ENCODE peak calls at places on chromosomes 12 and 14, in eight cellular contexts. H is spleen, O is K562, S is GM23338, L is Karpas-422, K is cardiac muscle cell, B is tibial nerve, A is A549. R is an unnamed sample. For H3K4me1, the result is how much of the 10 kb centered on the place peaks cover.

GRCh38 chr12:24565300-24565699 is 383.6 kb downstream of the BCAT1 start:
- DNase-seq in K (no peak), A (no peak), O (no peak), S (peak), L (no peak), B (no peak), H (no peak), R (no peak)

GRCh38 chr12:14213542-14213941 is 151.9 kb upstream of the ATF7IP start:
- DNase-seq in H (no peak), O (no peak), B (no peak), L (no peak), K (no peak), S (no peak), A (no peak), R (no peak)

GRCh38 chr12:12735301-12735700 is 18.1 kb downstream of the CDKN1B start:
- DNase-seq in S (no peak), K (peak), H (no peak), A (no peak), O (no peak), B (no peak), L (no peak), R (no peak)

GRCh38 chr12:130401703-130402102 is 64.0 kb downstream of the PIWIL1 start:
- DNase-seq in B (no peak), K (no peak), S (peak), A (peak), L (peak), O (no peak), H (no peak), R (no peak)

GRCh38 chr14:19800282-19801117 is 3.1 kb upstream of the OR4N2 start:
- DNase-seq in B (no peak), H (peak), L (no peak), S (no peak), K (no peak), A (no peak), O (no peak), R (no peak)

GRCh38 chr12:124914392-124915248 is at the start of gene UBC:
- DNase-seq in H (peak), A (no peak), O (peak), S (peak), K (peak), B (peak), L (peak), R (no peak)

GRCh38 chr14:95895720-95896119 is 19.1 kb downstream of the TUNAR start:
- DNase-seq in B (no peak), K (no peak), A (peak), O (peak), S (peak), L (peak), H (no peak), R (no peak)

GRCh38 chr14:99632410-99633035 is 12.4 kb upstream of the HHIPL1 start:
- DNase-seq in A (no peak), O (no peak), S (no peak), L (peak), K (no peak), B (no peak), H (no peak), R (no peak)

GRCh38 chr12:115375188-115375991 is 691.4 kb upstream of the TBX3 start:
- DNase-seq in S (no peak), K (peak), L (no peak), A (no peak), O (no peak), H (no peak), B (no peak), R (no peak)

GRCh38 chr12:75852143-75852542 is 179.4 kb downstream of the PHLDA1 start:
- DNase-seq in O (no peak), L (no peak), A (no peak), K (no peak), S (no peak), B (no peak), H (no peak), R (no peak)

GRCh38 chr12:127381043-127381668 is 885.8 kb upstream of the TMEM132C start:
- DNase-seq in H (no peak), B (no peak), L (no peak), O (peak), A (peak), K (peak), S (peak), R (no peak)

GRCh38 chr12:114409796-114410520 is 4.0 kb upstream of the TBX5 start:
- DNase-seq in S (no peak), K (no peak), B (no peak), O (no peak), H (no peak), A (no peak), L (no peak), R (no peak)

GRCh38 chr14:100246809-100247428 is 8.0 kb downstream of the YY1 start:
- DNase-seq in B (no peak), A (peak), O (peak), K (peak), H (no peak), S (peak), L (peak), R (no peak)

GRCh38 chr12:89263153-89263552 is 89.1 kb downstream of the DUSP6 start:
- DNase-seq in L (no peak), K (no peak), O (no peak), B (no peak), S (no peak), H (no peak), A (no peak), R (no peak)

GRCh38 chr14:96502621-96503251 is 554 bp downstream of the PAPOLA start:
- DNase-seq in L (peak), S (peak), B (no peak), A (peak), K (peak), H (peak), O (peak), R (no peak)

GRCh38 chr14:91252901-91253794 is 8.6 kb upstream of the GPR68 start:
- DNase-seq in A (peak), H (peak), B (no peak), L (no peak), K (no peak), O (peak), S (peak), R (no peak)

GRCh38 chr14:76763362-76764041 is 2.2 kb downstream of the VASH1 start:
- DNase-seq in A (no peak), L (no peak), O (no peak), K (no peak), H (peak), B (no peak), S (no peak), R (no peak)

GRCh38 chr14:73944432-73945158 is 5.3 kb downstream of the FAM161B start:
- DNase-seq in H (no peak), K (no peak), A (no peak), S (no peak), O (no peak), B (no peak), L (no peak), R (no peak)

GRCh38 chr12:106179086-106179485 is 40.3 kb upstream of the NUAK1 start:
- DNase-seq in H (no peak), A (no peak), S (no peak), O (no peak), B (peak), L (no peak), K (no peak), R (no peak)

DNA sequence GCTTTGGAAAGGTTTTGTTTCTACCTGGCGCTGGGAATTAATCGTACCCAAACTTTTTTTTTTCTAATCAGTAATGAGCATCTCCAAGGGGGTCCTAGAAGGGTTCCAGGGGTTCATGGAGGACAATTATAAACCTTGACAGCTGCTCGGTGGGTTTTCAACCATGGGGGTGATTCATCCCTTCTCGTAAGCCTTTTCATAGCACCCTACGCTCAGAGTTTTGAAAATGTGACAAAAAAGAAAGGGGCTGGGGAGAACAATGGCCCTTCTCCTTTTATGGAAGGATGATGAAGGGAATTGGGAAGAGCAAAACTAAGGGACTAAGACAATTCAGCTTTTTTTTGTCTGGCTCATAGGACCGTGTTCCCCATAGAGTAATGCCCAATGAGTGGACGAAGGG is 196.7 kb downstream of the ZFP36L1 start:
- DNase-seq in S (no peak), B (no peak), H (no peak), O (no peak), L (no peak), A (no peak), K (no peak), R (no peak)
- H3K4me1 ChIP-seq in S (under half), B (under half), H (under half), O (under half), L (under half), A (under half), K (under half), R (under half)

DNA sequence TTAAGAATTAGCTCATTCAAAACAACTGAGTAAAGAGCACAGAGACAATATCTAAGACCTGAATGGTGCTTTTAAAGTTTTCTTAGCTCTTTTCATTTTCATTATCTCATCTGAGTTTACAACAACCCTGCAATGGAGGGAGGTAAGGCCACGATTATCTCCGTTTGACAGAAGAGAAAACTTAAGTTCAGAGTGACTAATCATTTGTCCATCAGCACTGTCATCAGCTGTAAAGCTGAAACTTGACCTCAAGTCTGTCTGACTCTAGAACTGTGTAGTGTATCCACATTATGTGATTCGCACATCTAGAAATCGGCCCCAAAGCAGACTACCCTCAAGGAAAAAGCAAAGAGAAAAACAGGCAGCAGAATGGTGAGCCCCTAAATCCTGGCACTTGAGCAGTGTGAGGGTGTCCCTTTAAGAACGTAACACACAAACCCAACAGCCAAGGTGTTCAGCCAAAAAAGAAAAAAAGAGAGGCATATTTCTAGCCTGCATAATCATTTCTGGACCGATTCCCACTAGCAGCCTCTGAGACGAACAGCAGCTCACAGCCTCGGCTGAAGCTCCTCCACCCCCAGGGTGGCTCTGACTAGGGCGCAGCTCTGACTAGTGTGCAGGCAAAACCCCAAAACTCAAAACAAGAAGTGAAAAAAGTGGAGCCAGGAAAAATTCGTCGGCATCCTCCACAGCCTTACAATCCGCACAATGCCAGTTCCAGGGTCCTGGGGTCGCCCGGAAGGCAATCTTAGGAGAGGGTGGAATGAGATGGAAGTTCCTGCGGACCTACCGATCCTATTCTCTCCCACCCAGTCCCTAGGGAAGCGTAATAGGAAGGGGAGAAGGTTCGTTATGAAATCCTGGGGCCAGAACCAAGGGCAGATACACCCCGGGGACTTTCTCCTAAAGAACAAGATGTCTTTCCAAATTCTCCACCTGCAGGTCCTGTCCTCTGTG is 1.5 kb downstream of the STXBP6 start:
- DNase-seq in S (peak), A (no peak), L (no peak), H (no peak), O (peak), B (peak), K (peak), R (no peak)
- H3K4me3 ChIP-seq in S (peak), A (no peak), L (no peak), H (no peak), O (no peak), B (peak), K (no peak), R (no peak)

GRCh38 chr12:562634-563033 is 100.6 kb downstream of the NINJ2 start:
- DNase-seq in B (no peak), H (peak), S (no peak), O (no peak), L (no peak), A (no peak), K (no peak), R (no peak)

GRCh38 chr12:565161-565560 is 98.1 kb downstream of the NINJ2 start:
- DNase-seq in B (no peak), H (no peak), L (no peak), S (no peak), A (no peak), K (no peak), O (no peak), R (no peak)

GRCh38 chr12:561908-562593 is 101.2 kb downstream of the NINJ2 start:
- DNase-seq in A (no peak), S (no peak), H (peak), K (no peak), B (no peak), O (peak), L (no peak), R (no peak)

GRCh38 chr12:563899-564298 is 99.3 kb downstream of the NINJ2 start:
- DNase-seq in H (no peak), O (no peak), K (no peak), S (no peak), A (no peak), L (no peak), B (no peak), R (no peak)

DNA sequence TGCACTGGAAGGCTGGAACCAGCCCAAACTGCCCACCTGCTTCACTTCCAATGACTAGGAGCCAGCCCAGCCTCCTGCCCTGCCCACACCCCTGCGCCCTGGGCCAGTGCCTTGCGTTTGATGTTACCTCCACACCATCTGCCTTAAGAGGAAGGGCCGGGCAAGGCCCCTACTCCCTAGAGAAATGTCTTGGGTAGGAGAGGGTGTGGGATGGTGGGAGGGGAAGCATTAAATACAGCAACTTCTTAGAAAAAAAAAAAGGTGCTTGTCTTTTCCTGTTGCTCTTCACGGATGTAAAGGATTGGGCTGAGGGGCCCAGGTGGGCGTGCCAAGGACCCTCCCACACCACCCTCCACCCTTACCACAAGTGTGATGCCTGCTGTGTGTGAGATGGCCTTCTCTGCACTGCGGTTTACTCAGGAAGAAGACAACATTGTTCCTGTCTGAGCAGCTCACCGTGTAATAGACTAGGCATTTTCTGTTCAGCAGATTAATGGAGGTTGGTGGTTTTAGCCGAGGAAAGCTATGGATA is 99.9 kb downstream of the NINJ2 start:
- DNase-seq in S (no peak), O (no peak), K (no peak), A (no peak), L (no peak), H (peak), B (no peak), R (no peak)
- H3K27ac ChIP-seq in S (no peak), O (no peak), K (no peak), A (no peak), L (no peak), H (peak), B (no peak), R (no peak)

DNA sequence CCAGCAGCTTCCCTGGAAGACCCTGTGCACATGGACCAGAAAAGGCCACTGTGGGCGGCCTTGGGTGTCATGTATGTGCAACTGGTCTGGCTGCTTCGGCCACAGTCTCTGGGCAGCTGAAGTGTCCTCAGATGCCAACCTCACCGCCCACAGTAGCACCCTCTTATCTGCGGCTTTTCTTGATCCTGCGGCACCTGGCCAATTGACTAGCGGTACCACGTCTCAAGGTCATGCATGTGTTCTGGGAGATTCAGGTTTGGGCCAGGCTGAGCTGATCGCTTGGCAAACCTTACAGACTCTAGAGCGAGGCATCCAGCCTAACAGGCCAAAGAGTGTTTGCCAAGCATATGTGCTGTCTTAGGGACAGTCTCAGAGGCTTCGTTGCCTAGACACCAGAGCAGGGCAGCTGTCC is 60.7 kb downstream of the CACNA1C start:
- DNase-seq in L (no peak), O (no peak), A (no peak), K (no peak), S (no peak), H (peak), B (no peak), R (no peak)
- H3K4me1 ChIP-seq in L (under half), O (under half), A (under half), K (under half), S (under half), H (under half), B (under half), R (under half)

GRCh38 chr14:59311723-59312122 is 123.3 kb downstream of the DAAM1 start:
- DNase-seq in S (no peak), O (no peak), K (no peak), H (no peak), L (no peak), B (no peak), A (no peak), R (no peak)

GRCh38 chr14:59314953-59315599 is 126.6 kb downstream of the DAAM1 start:
- DNase-seq in L (no peak), O (no peak), S (no peak), K (no peak), A (no peak), H (no peak), B (no peak), R (no peak)

GRCh38 chr14:59317346-59317745 is 128.9 kb downstream of the DAAM1 start:
- DNase-seq in B (no peak), L (no peak), S (no peak), K (no peak), O (no peak), A (no peak), H (no peak), R (no peak)

GRCh38 chr14:59313063-59314018 is 124.9 kb downstream of the DAAM1 start:
- DNase-seq in B (no peak), K (no peak), S (no peak), H (no peak), O (no peak), L (no peak), A (no peak), R (no peak)

GRCh38 chr14:59314019-59314608 is 125.6 kb downstream of the DAAM1 start:
- DNase-seq in B (no peak), S (no peak), H (no peak), L (no peak), K (no peak), O (no peak), A (no peak), R (no peak)
- H3K4me3 ChIP-seq in B (no peak), S (no peak), H (no peak), L (no peak), K (no peak), O (no peak), A (no peak), R (no peak)

DNA sequence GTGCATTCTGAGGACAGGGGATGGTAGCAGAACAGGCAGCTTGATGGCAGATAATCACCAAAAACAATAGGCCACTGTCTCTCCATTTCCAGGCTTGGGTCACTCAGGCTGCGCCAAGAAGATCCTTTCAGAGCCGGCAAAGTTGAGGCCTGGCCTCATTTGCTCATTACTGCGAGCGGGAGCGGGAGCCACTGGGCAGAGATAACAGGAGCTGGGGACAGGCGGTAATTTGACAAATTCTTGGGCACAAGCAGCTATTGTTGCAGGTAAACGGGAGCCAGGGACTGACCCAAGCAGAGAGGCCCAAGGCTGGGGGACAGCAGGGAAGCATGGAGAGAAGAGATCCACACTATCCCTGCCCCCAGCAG is 2.1 kb downstream of the MSI1 start:
- DNase-seq in H (no peak), L (no peak), K (no peak), S (no peak), B (no peak), A (no peak), O (no peak), R (no peak)
- H3K27ac ChIP-seq in H (no peak), L (no peak), K (peak), S (no peak), B (no peak), A (no peak), O (no peak), R (no peak)

DNA sequence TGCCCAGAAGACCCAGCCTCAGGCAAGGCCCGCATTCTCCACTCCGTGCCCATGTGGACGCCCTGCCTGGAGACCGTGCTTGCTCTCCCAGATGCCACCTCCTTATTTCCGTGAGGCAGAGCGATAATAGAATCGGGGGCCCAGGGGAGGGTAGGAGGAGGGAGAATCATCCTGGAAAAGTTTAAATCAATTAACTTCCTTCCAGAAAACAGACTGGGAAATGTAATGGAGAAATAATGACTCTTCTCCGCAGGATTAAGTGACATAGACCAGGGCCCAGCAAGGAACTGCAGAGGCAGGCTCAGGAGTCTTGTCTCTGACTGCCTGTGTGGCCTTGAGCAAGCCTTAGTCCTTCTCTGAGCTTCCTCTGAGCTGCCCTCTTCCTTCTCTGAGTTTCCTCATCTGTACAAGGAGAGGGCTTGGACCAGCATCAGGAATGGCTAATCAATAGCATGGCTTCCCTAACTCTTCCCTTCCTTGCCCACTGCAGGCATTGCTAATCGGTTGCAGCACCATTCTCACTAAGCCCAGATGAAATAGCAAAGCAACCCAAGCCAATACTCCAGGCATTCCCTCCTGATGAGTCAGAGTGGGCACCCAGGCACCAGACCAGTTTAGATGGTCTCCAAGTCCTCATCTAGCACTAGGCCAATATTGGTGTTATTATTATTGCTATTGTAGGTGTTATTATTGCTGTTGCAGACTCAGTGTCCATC is 11.3 kb upstream of the FAM222A start:
- DNase-seq in A (no peak), K (no peak), O (no peak), B (no peak), H (no peak), L (no peak), S (no peak), R (no peak)
- H3K4me1 ChIP-seq in A (under half), K (under half), O (under half), B (under half), H (under half), L (under half), S (under half), R (under half)